ENCODE peak calls at places on chromosome 21, in nine cellular contexts. B, G, H, S, Z, X, W, U and N are unnamed samples.
A peak's percentile ranks its signal among the peaks of the same experiment; 100 is the strongest.

GRCh38 chr21:33278736-33279135 is 12.6 kb downstream of the IL10RB start:
- DNase-seq in Z (no peak), X (no peak), U (no peak), W (no peak), B (no peak), S (no peak), H (no peak), G (no peak), N (no peak)

GRCh38 chr21:30101967-30102366 is 64.6 kb downstream of the CLDN17 start:
- DNase-seq in S (no peak), X (no peak), W (no peak), G (no peak), B (no peak), U (no peak), Z (no peak), H (no peak), N (no peak)

GRCh38 chr21:26835027-26835713 is 10.0 kb downstream of the ADAMTS1 start:
- DNase-seq in B (no peak), W (peak; percentile 87), H (no peak), G (peak; percentile 82), Z (no peak), S (no peak), U (no peak), X (no peak), N (no peak)

GRCh38 chr21:27759091-27759659 is 792.3 kb upstream of the ADAMTS5 start:
- DNase-seq in W (no peak), H (peak; percentile 72), B (peak; percentile 16), Z (no peak), G (no peak), S (peak; percentile 32), U (peak; percentile 66), X (no peak), N (no peak)

GRCh38 chr21:25638634-25639166 is 358 bp upstream of the JAM2 start:
- DNase-seq in G (peak; percentile 50), S (no peak), B (no peak), Z (peak; percentile 13), W (no peak), H (no peak), U (no peak), X (no peak), N (no peak)

GRCh38 chr21:22120616-22121266 is 1122.5 kb downstream of the NCAM2 start:
- DNase-seq in S (no peak), W (no peak), Z (peak; percentile 1), B (no peak), U (peak; percentile 37), H (peak; percentile 66), X (no peak), G (peak; percentile 24), N (no peak)

GRCh38 chr21:44392916-44393315 is 39.5 kb downstream of the TRPM2 start:
- DNase-seq in G (no peak), B (no peak), Z (no peak), S (no peak), X (no peak), U (no peak), W (no peak), H (no peak), N (no peak)

GRCh38 chr21:15943009-15943666 is 213.4 kb downstream of the USP25 start:
- DNase-seq in U (no peak), W (no peak), S (no peak), G (peak; percentile 6), H (no peak), Z (no peak), X (no peak), B (no peak), N (no peak)

GRCh38 chr21:21232320-21232719 is 234.1 kb downstream of the NCAM2 start:
- DNase-seq in U (no peak), G (peak; percentile 82), X (no peak), W (peak; percentile 3), Z (no peak), H (no peak), B (peak; percentile 16), S (no peak), N (no peak)

GRCh38 chr21:45383111-45383614 is 21.8 kb upstream of the COL18A1 start:
- DNase-seq in W (no peak), H (peak; percentile 54), S (no peak), X (peak; percentile 17), U (peak; percentile 58), Z (no peak), B (no peak), G (no peak), N (no peak)

DNA sequence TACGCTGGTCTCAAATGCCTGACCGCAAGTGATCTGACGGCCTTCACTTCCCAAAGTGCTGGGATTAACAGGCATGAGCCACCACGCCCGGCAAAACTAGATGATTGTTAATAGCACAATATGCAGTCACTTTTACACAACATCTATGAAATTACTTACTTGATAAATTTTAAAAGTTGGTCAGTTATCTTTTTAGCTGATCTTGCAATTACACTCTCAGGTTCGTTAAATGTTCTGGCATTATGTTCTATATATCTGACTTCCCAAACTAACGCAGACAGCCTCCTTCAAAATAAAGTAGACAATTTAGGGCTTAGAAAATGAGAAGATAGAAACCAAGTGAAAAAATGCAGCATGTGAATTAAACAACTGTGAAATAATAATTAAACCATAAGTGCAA is 31.8 kb upstream of the PSMG1 start:
- DNase-seq in W (no peak), H (no peak), Z (no peak), G (no peak), U (no peak), S (no peak), X (no peak), B (no peak), N (no peak)
- H3K36me3 ChIP-seq in W (peaks cover 5% of the 10 kb centered on the region), H (peaks cover 80% of the 10 kb centered on the region), Z (peaks cover 71% of the 10 kb centered on the region), G (peaks cover 28% of the 10 kb centered on the region), U (peaks cover 86% of the 10 kb centered on the region), S (no peaks in the 10 kb centered on the region), X (no peaks in the 10 kb centered on the region), B (peaks cover 51% of the 10 kb centered on the region), N (no peaks in the 10 kb centered on the region)

GRCh38 chr21:46664316-46664995 is 29.0 kb downstream of the PRMT2 start:
- DNase-seq in Z (no peak), G (no peak), U (no peak), W (no peak), S (no peak), B (no peak), X (no peak), H (no peak), N (no peak)
- TF ChIP-seq CTCF in Z (no peak), G (no peak), U (no peak), W (no peak), S (no peak), B (no peak), X (no peak), H (no peak), N (no peak)

GRCh38 chr21:31233711-31234110 is 110.3 kb downstream of the TIAM1 start:
- DNase-seq in G (no peak), W (no peak), U (no peak), S (no peak), B (no peak), X (no peak), H (no peak), Z (no peak), N (no peak)
- H3K36me3 ChIP-seq in G (no peaks in the 10 kb centered on the region), W (no peaks in the 10 kb centered on the region), U (no peaks in the 10 kb centered on the region), S (no peaks in the 10 kb centered on the region), B (no peaks in the 10 kb centered on the region), X (no peaks in the 10 kb centered on the region), H (peaks cover 4% of the 10 kb centered on the region), Z (no peaks in the 10 kb centered on the region), N (no peaks in the 10 kb centered on the region)

GRCh38 chr21:42255825-42256224 is 36.9 kb downstream of the ABCG1 start:
- DNase-seq in H (no peak), U (no peak), B (no peak), X (no peak), S (no peak), Z (no peak), G (no peak), W (no peak), N (no peak)
- TF ChIP-seq CTCF in H (peak; percentile 58), U (no peak), B (peak; percentile 52), X (no peak), S (no peak), Z (peak; percentile 65), G (no peak), W (no peak), N (no peak)

DNA sequence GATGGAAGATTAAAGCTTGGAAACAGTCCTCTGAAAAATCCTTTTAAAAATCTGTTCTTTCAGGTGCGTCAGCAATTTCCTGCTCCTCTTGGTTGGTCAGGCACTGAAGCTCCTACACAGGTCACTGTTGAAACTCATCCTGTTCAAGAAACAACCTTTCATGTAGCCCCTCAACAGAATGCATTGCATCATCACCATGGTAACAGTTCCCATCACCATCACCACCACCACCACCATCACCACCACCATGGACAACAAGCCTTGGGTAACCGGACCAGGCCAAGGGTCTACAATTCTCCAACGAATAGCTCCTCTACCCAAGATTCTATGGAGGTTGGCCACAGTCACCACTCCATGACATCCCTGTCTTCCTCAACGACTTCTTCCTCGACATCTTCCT is 145.3 kb downstream of the DYRK1A start:
- DNase-seq in U (no peak), Z (no peak), H (no peak), B (no peak), W (no peak), G (no peak), X (no peak), S (no peak), N (no peak)
- H3K36me3 ChIP-seq in U (peaks cover 86% of the 10 kb centered on the region), Z (peaks cover 99% of the 10 kb centered on the region), H (peaks cover 97% of the 10 kb centered on the region), B (peaks cover 85% of the 10 kb centered on the region), W (peaks cover 26% of the 10 kb centered on the region), G (peaks cover 53% of the 10 kb centered on the region), X (no peaks in the 10 kb centered on the region), S (peaks cover 9% of the 10 kb centered on the region), N (peaks cover 7% of the 10 kb centered on the region)